ENCODE peak calls at places on chromosomes 1 and 21, in four cellular contexts. W, R, O and M are unnamed samples.

GRCh38 chr1:197663178-197663953 is 111.9 kb downstream of the DENND1B start:
- DNase-seq in O (no peak), R (no peak), W (no peak), M (no peak)

GRCh38 chr1:24562625-24563024 is 6.7 kb downstream of the NCMAP start:
- DNase-seq in O (peak; percentile 45), W (no peak), R (no peak), M (peak; percentile 55)

GRCh38 chr1:208213786-208214185 is 30.4 kb downstream of the PLXNA2 start:
- DNase-seq in O (no peak), W (no peak), R (no peak), M (no peak)

GRCh38 chr21:31397515-31397926 is 53.5 kb upstream of the TIAM1 start:
- DNase-seq in W (no peak), O (no peak), R (no peak), M (no peak)

GRCh38 chr1:208045410-208046252 is 134.7 kb upstream of the CD34 start:
- DNase-seq in O (no peak), W (no peak), R (no peak), M (peak; percentile 58)

GRCh38 chr21:42614811-42615342 is 38.5 kb upstream of the PDE9A start:
- DNase-seq in R (no peak), W (no peak), O (no peak), M (no peak)

GRCh38 chr1:171434717-171435346 is 50.5 kb upstream of the PRRC2C start:
- DNase-seq in O (no peak), R (peak; percentile 38), W (peak; percentile 89), M (no peak)

GRCh38 chr1:51421961-51422360 is 91.6 kb upstream of the TTC39A start:
- DNase-seq in O (peak; percentile 87), W (peak; percentile 78), R (no peak), M (peak; percentile 59)

GRCh38 chr1:219771039-219771438 is 157.3 kb downstream of the SLC30A10 start:
- DNase-seq in R (no peak), O (no peak), W (peak; percentile 68), M (no peak)

GRCh38 chr1:182111496-182111895 is 50.0 kb upstream of the ZNF648 start:
- DNase-seq in R (no peak), W (no peak), O (no peak), M (no peak)

GRCh38 chr1:68826861-68827260 is 330.0 kb upstream of the DEPDC1 start:
- DNase-seq in W (no peak), R (no peak), O (no peak), M (no peak)

GRCh38 chr1:27872059-27872801 is at the start of gene THEMIS2:
- DNase-seq in W (peak; percentile 23), R (no peak), O (peak; percentile 83), M (peak; percentile 93)

GRCh38 chr1:157181790-157182189 is 43.6 kb upstream of the ETV3 start:
- DNase-seq in O (no peak), W (no peak), R (no peak), M (no peak)